ENCODE peak calls at places on chromosomes 7 and 10, in seven cellular contexts. Z is kidney tubule cell; E is A549; B is dorsolateral prefrontal cortex; N is stimulated activated CD4-positive, alpha-beta T cell treated with anti-CD3 and anti-CD28 coated beads, Interleukin-2, amount 100 ng/mL, for 24 hours; D is Peyer's patch; C is Right ventricle myocardium superior. G is an unnamed sample.

GRCh38 chr10:113613427-113613826 is 50.4 kb downstream of the NRAP start:
- DNase-seq in B (no peak), Z (no peak), C (no peak), E (no peak), N (no peak), D (no peak), G (no peak)

GRCh38 chr10:97708976-97709745 is 4.4 kb upstream of the MARVELD1 start:
- DNase-seq in Z (peak), D (peak), N (peak), B (peak), C (peak), E (peak), G (peak)

GRCh38 chr7:128399991-128400390 is 9.8 kb downstream of the IMPDH1 start:
- DNase-seq in Z (no peak), E (no peak), D (no peak), B (no peak), C (no peak), N (no peak), G (no peak)

GRCh38 chr7:149773446-149774236 is at the start of gene ZNF467:
- DNase-seq in B (no peak), N (peak), Z (no peak), D (peak), E (peak), C (peak), G (peak)

GRCh38 chr10:6053816-6054581 is 8.2 kb downstream of the IL2RA start:
- DNase-seq in C (peak), N (no peak), D (peak), B (no peak), Z (peak), E (no peak), G (no peak)

GRCh38 chr7:45891462-45892402 is 3.4 kb downstream of the IGFBP1 start:
- DNase-seq in N (no peak), Z (no peak), D (no peak), B (no peak), C (no peak), E (no peak), G (no peak)

GRCh38 chr10:74875966-74876365 is 49.6 kb downstream of the KAT6B start:
- DNase-seq in B (no peak), Z (no peak), D (no peak), C (no peak), E (peak), N (no peak), G (no peak)

GRCh38 chr10:49682879-49683278 is 3.4 kb downstream of the C10orf53 start:
- DNase-seq in N (no peak), B (no peak), D (no peak), C (no peak), Z (no peak), E (no peak), G (no peak)

GRCh38 chr7:130921391-130922180 is 187.6 kb upstream of the KLF14 start:
- DNase-seq in B (peak), C (peak), D (peak), Z (peak), E (no peak), N (no peak), G (peak)

GRCh38 chr7:7772385-7772784 is 54.0 kb upstream of the RPA3 start:
- DNase-seq in B (no peak), D (no peak), Z (peak), C (no peak), E (no peak), N (peak), G (peak)

GRCh38 chr7:1045727-1046063 is 1.3 kb downstream of the GPR146 start:
- DNase-seq in E (no peak), D (no peak), Z (no peak), C (no peak), B (no peak), N (no peak), G (no peak)

GRCh38 chr10:112996462-112996861 is 46.4 kb downstream of the TCF7L2 start:
- DNase-seq in Z (no peak), E (no peak), C (no peak), D (no peak), B (no peak), N (no peak), G (no peak)

GRCh38 chr7:493661-494251 is 25.9 kb downstream of the PDGFA start:
- DNase-seq in E (no peak), C (peak), B (no peak), D (no peak), N (no peak), Z (no peak), G (no peak)

GRCh38 chr10:17228081-17229015 is at the start of gene VIM:
- DNase-seq in Z (peak), C (peak), D (peak), N (peak), B (peak), E (peak), G (peak)

GRCh38 chr7:44914992-44915607 is 29.8 kb upstream of the PURB start:
- DNase-seq in D (no peak), N (peak), C (no peak), Z (no peak), E (no peak), B (no peak), G (no peak)

GRCh38 chr10:13053794-13054462 is 46.0 kb upstream of the OPTN start:
- DNase-seq in N (no peak), B (no peak), Z (no peak), E (no peak), C (no peak), D (no peak), G (no peak)

GRCh38 chr7:100875356-100875751 is 451 bp downstream of the SRRT start:
- DNase-seq in D (no peak), B (no peak), C (no peak), Z (peak), N (no peak), E (no peak), G (peak)

GRCh38 chr7:100887186-100887954 is 2.1 kb downstream of the UFSP1 start:
- DNase-seq in B (no peak), C (peak), Z (no peak), N (peak), E (no peak), D (no peak), G (no peak)

GRCh38 chr7:43204081-43204480 is 91.6 kb downstream of the HECW1 start:
- DNase-seq in Z (no peak), E (peak), C (no peak), N (no peak), B (no peak), D (no peak), G (no peak)

GRCh38 chr10:29559996-29560395 is 74.8 kb downstream of the SVIL start:
- DNase-seq in Z (no peak), N (no peak), D (no peak), E (no peak), C (no peak), B (no peak), G (no peak)

GRCh38 chr10:96509017-96509641 is 4.6 kb downstream of the TLL2 start:
- DNase-seq in B (no peak), C (no peak), E (no peak), N (no peak), D (no peak), Z (peak), G (peak)

GRCh38 chr10:84205049-84205852 is 10.9 kb downstream of the CDHR1 start:
- DNase-seq in Z (peak), E (peak), N (peak), D (peak), C (peak), B (peak), G (peak)

GRCh38 chr10:11874568-11875182 is 51.5 kb downstream of the PROSER2 start:
- DNase-seq in B (no peak), D (no peak), E (peak), N (peak), Z (peak), C (peak), G (no peak)

GRCh38 chr10:100186253-100186780 is 488 bp upstream of the ERLIN1 start:
- DNase-seq in B (peak), E (peak), N (peak), D (no peak), Z (peak), C (peak), G (peak)

GRCh38 chr7:118777308-118777707 is 552.8 kb downstream of the ANKRD7 start:
- DNase-seq in Z (no peak), C (no peak), E (no peak), B (no peak), N (no peak), D (no peak), G (no peak)

G was measured in ACHN.